ENCODE peak calls at places on chromosome 21, in nine cellular contexts. G, Q, H, C, A, U, O, K and D are unnamed samples.

GRCh38 chr21:25535811-25536210 is 71.5 kb downstream of the MRPL39 start:
- DNase-seq in C (no peak), U (no peak), G (no peak), H (no peak), A (no peak), K (no peak), O (no peak), Q (no peak), D (no peak)

GRCh38 chr21:37658994-37659458 is 257.2 kb downstream of the KCNJ6 start:
- DNase-seq in K (no peak), U (no peak), C (peak; percentile 73), A (peak; percentile 64), G (peak; percentile 96), H (no peak), O (no peak), Q (no peak), D (peak; percentile 16)

GRCh38 chr21:39114871-39115658 is 68.2 kb downstream of the PSMG1 start:
- DNase-seq in O (no peak), K (no peak), G (peak; percentile 90), C (no peak), Q (no peak), H (no peak), U (no peak), A (peak; percentile 87), D (no peak)

GRCh38 chr21:43188712-43189151 is 19.9 kb downstream of the CRYAA start:
- DNase-seq in H (no peak), G (peak; percentile 58), Q (peak; percentile 63), O (peak; percentile 46), A (no peak), C (no peak), K (no peak), U (no peak), D (no peak)

GRCh38 chr21:32562426-32562825 is 22.9 kb downstream of the TCP10L start:
- DNase-seq in A (peak; percentile 71), C (peak; percentile 81), O (peak; percentile 12), K (no peak), H (no peak), G (peak; percentile 26), Q (no peak), U (peak; percentile 72), D (peak; percentile 78)

GRCh38 chr21:42837421-42838211 is 41.7 kb downstream of the WDR4 start:
- DNase-seq in H (no peak), U (no peak), Q (peak; percentile 60), K (no peak), G (peak; percentile 38), C (peak; percentile 9), O (no peak), A (no peak), D (no peak)

GRCh38 chr21:23613014-23613413 is 1994.3 kb downstream of the MRPL39 start:
- DNase-seq in G (no peak), Q (no peak), U (no peak), H (no peak), O (no peak), C (no peak), A (no peak), K (no peak), D (no peak)

GRCh38 chr21:37878946-37879660 is 37.2 kb downstream of the KCNJ6 start:
- DNase-seq in Q (no peak), A (peak; percentile 79), C (no peak), K (no peak), U (no peak), O (no peak), G (no peak), H (no peak), D (no peak)

GRCh38 chr21:23921670-23922418 is 1685.4 kb downstream of the MRPL39 start:
- DNase-seq in H (no peak), G (no peak), U (no peak), K (no peak), C (no peak), A (no peak), O (no peak), Q (no peak), D (no peak)

GRCh38 chr21:42263591-42264131 is 44.7 kb downstream of the ABCG1 start:
- DNase-seq in C (peak; percentile 69), G (no peak), K (no peak), Q (peak; percentile 77), A (no peak), H (no peak), O (no peak), U (peak; percentile 20), D (no peak)

GRCh38 chr21:15278851-15279250 is 214.1 kb upstream of the NRIP1 start:
- DNase-seq in Q (no peak), O (no peak), C (no peak), K (no peak), U (no peak), G (peak; percentile 45), H (no peak), A (no peak), D (no peak)

GRCh38 chr21:31403596-31404333 is 59.7 kb upstream of the TIAM1 start:
- DNase-seq in O (no peak), U (no peak), K (no peak), C (no peak), Q (no peak), G (no peak), H (no peak), A (no peak), D (no peak)

GRCh38 chr21:15653710-15654109 is 76.1 kb upstream of the USP25 start:
- DNase-seq in C (no peak), G (no peak), H (no peak), O (no peak), A (no peak), Q (no peak), K (no peak), U (no peak), D (no peak)

GRCh38 chr21:44000360-44000759 is 11.7 kb upstream of the TRAPPC10 start:
- DNase-seq in C (no peak), A (no peak), O (peak; percentile 86), U (no peak), K (no peak), H (no peak), G (no peak), Q (no peak), D (no peak)

GRCh38 chr21:26572668-26573381 is at the start of gene CYYR1:
- DNase-seq in A (peak; percentile 53), G (peak; percentile 39), H (no peak), Q (peak; percentile 62), K (no peak), C (no peak), O (no peak), U (peak; percentile 88), D (no peak)

GRCh38 chr21:17901458-17902092 is 82.4 kb upstream of the C21orf91 start:
- DNase-seq in Q (no peak), O (no peak), U (no peak), A (peak; percentile 22), C (no peak), H (no peak), K (peak; percentile 23), G (no peak), D (no peak)

GRCh38 chr21:17903929-17904639 is 84.9 kb upstream of the C21orf91 start:
- DNase-seq in H (no peak), C (no peak), A (no peak), O (no peak), K (no peak), U (no peak), Q (no peak), G (peak; percentile 43), D (no peak)

GRCh38 chr21:17900990-17901385 is 81.8 kb upstream of the C21orf91 start:
- DNase-seq in O (no peak), U (no peak), G (no peak), C (no peak), Q (no peak), H (no peak), A (no peak), K (no peak), D (no peak)

GRCh38 chr21:17903029-17903806 is 84.1 kb upstream of the C21orf91 start:
- DNase-seq in O (no peak), U (peak; percentile 50), K (no peak), G (no peak), Q (no peak), C (no peak), H (no peak), A (peak; percentile 65), D (no peak)

GRCh38 chr21:17900281-17900989 is 81.3 kb upstream of the C21orf91 start:
- DNase-seq in A (no peak), H (no peak), O (no peak), Q (no peak), U (no peak), G (no peak), C (no peak), K (no peak), D (no peak)
- TF ChIP-seq CTCF in A (no peak), H (no peak), O (no peak), Q (no peak), U (peak; percentile 11), G (no peak), C (no peak), K (no peak), D (no peak)

GRCh38 chr21:21801921-21802320 is 803.7 kb downstream of the NCAM2 start:
- DNase-seq in Q (no peak), O (no peak), G (no peak), U (no peak), C (no peak), H (no peak), K (no peak), A (no peak), D (no peak)
- H3K4me3 ChIP-seq in Q (no peak overlapping the region), O (no peak overlapping the region), G (no peak overlapping the region), U (no peak overlapping the region), C (no peak overlapping the region), H (no peak overlapping the region), K (no peak overlapping the region), A (no peak overlapping the region), D (no peak overlapping the region)

GRCh38 chr21:27759091-27759659 is 792.3 kb upstream of the ADAMTS5 start:
- DNase-seq in U (no peak), G (no peak), C (no peak), A (no peak), K (no peak), Q (peak; percentile 66), O (no peak), H (no peak), D (no peak)
- TF ChIP-seq CTCF in U (peak; percentile 16), G (peak; percentile 33), C (no peak), A (peak; percentile 19), K (no peak), Q (peak; percentile 43), O (no peak), H (no peak), D (peak; percentile 62)

GRCh38 chr21:45143855-45144254 is 69.5 kb downstream of the ADARB1 start:
- DNase-seq in Q (no peak), H (no peak), G (no peak), K (no peak), O (no peak), A (no peak), U (no peak), C (no peak), D (no peak)

GRCh38 chr21:45141507-45141906 is 67.1 kb downstream of the ADARB1 start:
- DNase-seq in U (no peak), O (no peak), K (no peak), G (no peak), H (no peak), A (no peak), Q (no peak), C (no peak), D (no peak)

GRCh38 chr21:45142469-45142868 is 68.1 kb downstream of the ADARB1 start:
- DNase-seq in A (peak; percentile 85), C (no peak), O (no peak), G (peak; percentile 94), Q (peak; percentile 61), K (no peak), U (peak; percentile 11), H (no peak), D (peak; percentile 79)

GRCh38 chr21:45145146-45145545 is 70.8 kb downstream of the ADARB1 start:
- DNase-seq in C (no peak), K (no peak), H (no peak), O (no peak), A (no peak), U (no peak), Q (no peak), G (no peak), D (no peak)

GRCh38 chr21:45142916-45143315 is 68.5 kb downstream of the ADARB1 start:
- DNase-seq in A (no peak), O (no peak), Q (no peak), C (no peak), K (no peak), G (no peak), U (no peak), H (no peak), D (no peak)
- H3K4me3 ChIP-seq in A (no peak overlapping the region), O (no peak overlapping the region), Q (no peak overlapping the region), C (no peak overlapping the region), K (no peak overlapping the region), G (no peak overlapping the region), U (no peak overlapping the region), H (no peak overlapping the region), D (no peak overlapping the region)